ENCODE peak calls at places on chromosomes 3 and 15, in nine cellular contexts. B, N, T, P, U, A, K, D and V are unnamed samples.

GRCh38 chr3:184907941-184908649 is 96.1 kb downstream of the VPS8 start:
- DNase-seq in B (no peak), N (no peak), T (no peak), P (peak), U (no peak), A (no peak), K (no peak), D (no peak), V (peak)

GRCh38 chr3:195698325-195699147 is 22.2 kb upstream of the MUC20 start:
- DNase-seq in B (no peak), N (no peak), T (no peak), P (no peak), U (peak), A (no peak), K (no peak), D (no peak), V (peak)

GRCh38 chr15:89371145-89372044 is 36.8 kb upstream of the POLG start:
- DNase-seq in B (no peak), N (peak), T (no peak), P (peak), U (peak), A (peak), K (no peak), D (no peak), V (no peak)

GRCh38 chr15:50049871-50050270 is 69.2 kb downstream of the ATP8B4 start:
- DNase-seq in B (no peak), N (no peak), T (no peak), P (no peak), U (peak), A (peak), K (no peak), D (no peak), V (no peak)

GRCh38 chr15:101126618-101127502 is 125.0 kb downstream of the CHSY1 start:
- DNase-seq in B (no peak), N (no peak), T (no peak), P (peak), U (peak), A (peak), K (no peak), D (no peak), V (peak)

GRCh38 chr3:99920530-99921376 is 103.1 kb downstream of the CMSS1 start:
- DNase-seq in B (peak), N (peak), T (no peak), P (no peak), U (peak), A (no peak), K (no peak), D (no peak), V (peak)

GRCh38 chr15:36924076-36924475 is 176.3 kb downstream of the MEIS2 start:
- DNase-seq in B (no peak), N (no peak), T (no peak), P (no peak), U (no peak), A (no peak), K (no peak), D (no peak), V (no peak)

GRCh38 chr15:74847462-74847861 is 4.5 kb upstream of the ULK3 start:
- DNase-seq in B (no peak), N (no peak), T (no peak), P (no peak), U (no peak), A (no peak), K (no peak), D (no peak), V (no peak)

GRCh38 chr3:167820114-167820865 is 84.8 kb downstream of the SERPINI1 start:
- DNase-seq in B (no peak), N (no peak), T (no peak), P (peak), U (no peak), A (no peak), K (no peak), D (no peak), V (no peak)

GRCh38 chr15:38504680-38505467 is 50.9 kb downstream of the FAM98B start:
- DNase-seq in B (no peak), N (no peak), T (no peak), P (no peak), U (no peak), A (no peak), K (no peak), D (no peak), V (no peak)

GRCh38 chr3:23650371-23651140 is 155.2 kb upstream of the UBE2E1 start:
- DNase-seq in B (no peak), N (peak), T (no peak), P (no peak), U (peak), A (peak), K (no peak), D (no peak), V (no peak)

GRCh38 chr3:156923349-156923748 is 97.2 kb downstream of the LEKR1 start:
- DNase-seq in B (no peak), N (no peak), T (no peak), P (no peak), U (no peak), A (no peak), K (no peak), D (no peak), V (no peak)

GRCh38 chr15:100254694-100255093 is 87.1 kb downstream of the ADAMTS17 start:
- DNase-seq in B (no peak), N (no peak), T (no peak), P (no peak), U (no peak), A (no peak), K (no peak), D (no peak), V (no peak)

GRCh38 chr3:123834631-123835030 is 49.5 kb downstream of the MYLK start:
- DNase-seq in B (no peak), N (peak), T (peak), P (no peak), U (peak), A (peak), K (no peak), D (no peak), V (no peak)

GRCh38 chr3:109548192-109548938 is 211.0 kb upstream of the DPPA4 start:
- DNase-seq in B (no peak), N (peak), T (no peak), P (no peak), U (peak), A (peak), K (no peak), D (no peak), V (no peak)

GRCh38 chr15:74525946-74526345 is 15.1 kb upstream of the ARID3B start:
- DNase-seq in B (no peak), N (peak), T (peak), P (no peak), U (peak), A (peak), K (no peak), D (no peak), V (no peak)